ENCODE peak calls at places on chromosome 9, in six cellular contexts. V is mucosa of descending colon, B is heart right ventricle, Y is brain microvascular endothelial cell, X is uterus, J is sigmoid colon. R is an unnamed sample. For H3K36me3, the result is how much of the 10 kb centered on the place peaks cover.

GRCh38 chr9:4508246-4508906 is 18.1 kb downstream of the SLC1A1 start:
- DNase-seq in X (no peak), V (no peak), B (no peak), J (no peak), Y (peak), R (no peak)

GRCh38 chr9:122190597-122191381 is 31.1 kb downstream of the MORN5 start:
- DNase-seq in B (no peak), Y (no peak), J (no peak), X (no peak), V (no peak), R (no peak)

GRCh38 chr9:89635007-89635742 is 30.4 kb downstream of the GADD45G start:
- DNase-seq in J (no peak), B (no peak), Y (peak), V (no peak), X (no peak), R (peak)

GRCh38 chr9:81844131-81844567 is 84.1 kb upstream of the SPATA31D4 start:
- DNase-seq in X (no peak), V (no peak), B (no peak), J (no peak), Y (no peak), R (no peak)

GRCh38 chr9:121699271-121700164 is 48.1 kb downstream of the DAB2IP start:
- DNase-seq in Y (no peak), B (peak), V (peak), X (peak), J (peak), R (no peak)

GRCh38 chr9:38343037-38343436 is 49.5 kb upstream of the ALDH1B1 start:
- DNase-seq in V (no peak), Y (no peak), B (no peak), X (no peak), J (peak), R (no peak)

GRCh38 chr9:112493738-112494137 is 7.1 kb downstream of the KIAA1958 start:
- DNase-seq in V (no peak), B (no peak), X (no peak), Y (no peak), J (no peak), R (peak)

GRCh38 chr9:15642369-15642962 is 89.6 kb downstream of the CCDC171 start:
- DNase-seq in X (no peak), V (no peak), Y (peak), B (no peak), J (no peak), R (peak)

GRCh38 chr9:86690034-86690433 is 257.3 kb downstream of the GAS1 start:
- DNase-seq in J (no peak), V (no peak), X (no peak), Y (no peak), B (no peak), R (no peak)

GRCh38 chr9:35930990-35931389 is 21.7 kb downstream of the SPAAR start:
- DNase-seq in X (no peak), V (no peak), J (no peak), B (no peak), Y (no peak), R (no peak)

GRCh38 chr9:101027733-101028345 is 688 bp upstream of the PLPPR1 start:
- DNase-seq in B (no peak), Y (no peak), V (no peak), X (no peak), J (no peak), R (no peak)

GRCh38 chr9:7844283-7844682 is 44.7 kb upstream of the DMAC1 start:
- DNase-seq in V (no peak), X (no peak), J (no peak), B (no peak), Y (no peak), R (no peak)
- TF ChIP-seq CTCF in V (no peak), X (no peak), J (no peak), B (no peak), Y (peak), R (no peak)

GRCh38 chr9:27564685-27565084 is 8.6 kb downstream of the C9orf72 start:
- DNase-seq in V (no peak), Y (no peak), J (no peak), X (no peak), B (no peak), R (no peak)

GRCh38 chr9:27558307-27558706 is 15.0 kb downstream of the C9orf72 start:
- DNase-seq in Y (no peak), X (no peak), J (no peak), B (no peak), V (no peak), R (no peak)

GRCh38 chr9:27564031-27564430 is 9.2 kb downstream of the C9orf72 start:
- DNase-seq in B (no peak), X (no peak), V (no peak), Y (no peak), J (no peak), R (no peak)

GRCh38 chr9:27560457-27560856 is 12.8 kb downstream of the C9orf72 start:
- DNase-seq in X (no peak), B (no peak), Y (no peak), V (no peak), J (no peak), R (no peak)

DNA sequence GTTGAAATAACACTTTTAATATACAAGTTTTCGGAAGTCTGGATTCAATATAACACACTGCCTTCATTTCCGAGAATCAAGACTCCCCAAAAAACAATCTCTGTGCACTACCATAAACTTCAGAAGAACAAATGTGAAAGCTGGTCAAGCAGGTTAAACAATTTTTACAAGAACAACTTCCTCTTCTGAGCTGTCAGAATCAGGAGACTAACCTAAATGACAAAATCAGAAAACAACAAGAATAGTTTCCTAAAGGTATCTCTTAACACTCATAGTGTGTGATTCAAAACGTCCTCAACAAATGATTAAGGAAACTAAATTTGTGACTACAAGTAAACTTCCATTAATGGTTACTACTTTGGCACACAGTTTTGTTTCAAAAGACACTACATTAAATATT is 11.6 kb downstream of the C9orf72 start:
- DNase-seq in J (no peak), B (no peak), X (no peak), Y (no peak), V (no peak), R (no peak)
- H3K36me3 ChIP-seq in J (under half), B (half or more), X (under half), Y (under half), V (under half), R (under half)

GRCh38 chr9:96618209-96619108 is 1.2 kb downstream of the CDC14B start:
- DNase-seq in X (peak), B (peak), Y (peak), J (peak), V (peak), R (no peak)

GRCh38 chr9:96620155-96620514 is 492 bp upstream of the CDC14B start:
- DNase-seq in Y (no peak), J (no peak), V (no peak), B (no peak), X (no peak), R (no peak)

GRCh38 chr9:96620832-96621269 is 1.2 kb upstream of the CDC14B start:
- DNase-seq in Y (no peak), J (no peak), B (no peak), X (no peak), V (no peak), R (no peak)

GRCh38 chr9:96619109-96619435 is 571 bp downstream of the CDC14B start:
- DNase-seq in Y (no peak), B (peak), J (peak), X (peak), V (peak), R (no peak)

GRCh38 chr9:96619491-96620154 is at the start of gene CDC14B:
- DNase-seq in J (peak), B (peak), V (peak), X (peak), Y (peak), R (no peak)
- TF ChIP-seq CTCF in J (no peak), B (no peak), V (no peak), X (no peak), Y (no peak), R (no peak)

GRCh38 chr9:130601100-130601499 is 21.7 kb downstream of the FUBP3 start:
- DNase-seq in B (no peak), V (no peak), Y (no peak), X (no peak), J (no peak), R (no peak)
- H3K36me3 ChIP-seq in B (half or more), V (under half), Y (under half), X (under half), J (under half), R (under half)